ENCODE peak calls at places on chromosome 16, in ten cellular contexts. D is endothelial cell of umbilical vein, V is AG04450, E is heart right ventricle, I is AG10803, J is cardiac fibroblast, G is AG09309, C is lower lobe of right lung, L is Panc1, B is MM.1S. Q is an unnamed sample.

GRCh38 chr16:67828651-67829050 is 13.5 kb upstream of the THAP11 start:
- DNase-seq in B (no peak), G (no peak), V (no peak), L (no peak), E (no peak), I (no peak), J (no peak), D (no peak), C (no peak), Q (no peak)

GRCh38 chr16:17227278-17227677 is 243.5 kb downstream of the XYLT1 start:
- DNase-seq in G (no peak), C (no peak), J (no peak), E (no peak), L (no peak), I (no peak), B (no peak), V (no peak), D (no peak), Q (no peak)

GRCh38 chr16:87860553-87861299 is 8.6 kb downstream of the SLC7A5 start:
- DNase-seq in L (no peak), V (no peak), D (peak; percentile 38), C (no peak), G (no peak), E (no peak), J (peak; percentile 62), B (no peak), I (peak; percentile 64), Q (no peak)

GRCh38 chr16:23501291-23501690 is 9.0 kb downstream of the GGA2 start:
- DNase-seq in I (no peak), D (no peak), E (no peak), G (no peak), B (no peak), J (no peak), C (no peak), V (no peak), L (no peak), Q (no peak)

GRCh38 chr16:89048871-89049422 is 44.7 kb upstream of the ACSF3 start:
- DNase-seq in B (no peak), L (no peak), D (no peak), G (no peak), I (no peak), E (peak; percentile 14), J (no peak), V (no peak), C (peak; percentile 43), Q (no peak)

GRCh38 chr16:4257646-4258556 is 14.9 kb downstream of the TFAP4 start:
- DNase-seq in E (peak; percentile 53), B (no peak), J (peak; percentile 53), D (no peak), L (no peak), C (no peak), I (no peak), V (no peak), G (no peak), Q (no peak)

GRCh38 chr16:82756283-82756599 is 129.5 kb downstream of the CDH13 start:
- DNase-seq in C (no peak), I (no peak), J (peak; percentile 42), E (no peak), G (no peak), B (no peak), L (no peak), D (peak; percentile 98), V (peak; percentile 1), Q (no peak)

GRCh38 chr16:71927787-71928186 is 32.5 kb downstream of the IST1 start:
- DNase-seq in C (no peak), D (no peak), E (no peak), V (no peak), I (no peak), B (no peak), L (no peak), J (no peak), G (no peak), Q (no peak)

GRCh38 chr16:978403-978802 is 3.2 kb upstream of the SOX8 start:
- DNase-seq in L (no peak), C (no peak), G (no peak), B (no peak), E (no peak), J (no peak), D (no peak), V (no peak), I (no peak), Q (no peak)

GRCh38 chr16:15572329-15573001 is 70.5 kb downstream of the MARF1 start:
- DNase-seq in V (peak; percentile 20), B (no peak), I (peak; percentile 93), J (peak; percentile 71), L (no peak), C (no peak), D (no peak), E (no peak), G (peak; percentile 80), Q (no peak)

GRCh38 chr16:1984347-1985225 is 593 bp downstream of the GFER start:
- DNase-seq in I (no peak), G (no peak), B (no peak), E (no peak), V (no peak), D (no peak), L (no peak), J (peak; percentile 43), C (no peak), Q (no peak)

GRCh38 chr16:84144859-84145639 is at the start of the genes DNAAF1 and HSDL1:
- DNase-seq in E (peak; percentile 95), V (peak; percentile 45), D (peak; percentile 88), C (peak; percentile 92), G (peak; percentile 13), I (peak; percentile 76), L (no peak), J (peak; percentile 81), B (peak; percentile 81), Q (peak; percentile 99)
- TF ChIP-seq CTCF in E (peak; percentile 6), V (no peak), D (no peak), C (peak; percentile 10), G (no peak), I (no peak), L (no peak), J (no peak), B (peak; percentile 7), Q (peak; percentile 25)

GRCh38 chr16:66658143-66658859 is 38.2 kb downstream of the CMTM4 start:
- DNase-seq in J (no peak), L (no peak), V (no peak), C (no peak), D (no peak), I (no peak), G (no peak), B (no peak), E (no peak), Q (no peak)

GRCh38 chr16:66661210-66661560 is 35.4 kb downstream of the CMTM4 start:
- DNase-seq in G (no peak), E (no peak), D (no peak), V (no peak), J (no peak), B (no peak), L (no peak), I (no peak), C (no peak), Q (no peak)

GRCh38 chr16:66658860-66659190 is 37.7 kb downstream of the CMTM4 start:
- DNase-seq in B (no peak), D (no peak), G (no peak), I (no peak), V (no peak), J (no peak), L (no peak), E (no peak), C (no peak), Q (no peak)

GRCh38 chr16:66662445-66663194 is 33.9 kb downstream of the CMTM4 start:
- DNase-seq in G (no peak), B (peak; percentile 10), I (peak; percentile 43), L (no peak), C (no peak), E (no peak), J (peak; percentile 62), D (peak; percentile 51), V (no peak), Q (no peak)

GRCh38 chr16:66660422-66661209 is 35.9 kb downstream of the CMTM4 start:
- DNase-seq in D (peak; percentile 90), G (peak; percentile 56), V (peak; percentile 41), B (no peak), C (peak; percentile 66), L (no peak), E (peak; percentile 57), I (peak; percentile 86), J (peak; percentile 90), Q (no peak)
- TF ChIP-seq CTCF in D (peak; percentile 25), G (peak; percentile 35), V (peak; percentile 49), B (no peak), C (peak; percentile 36), L (peak; percentile 18), E (no peak), I (peak; percentile 48), J (peak; percentile 45), Q (peak; percentile 22)

GRCh38 chr16:81523387-81524115 is 78.9 kb downstream of the CMIP start:
- DNase-seq in C (peak; percentile 36), J (peak; percentile 87), G (peak; percentile 18), D (no peak), B (no peak), L (peak; percentile 36), E (no peak), V (peak; percentile 41), I (peak; percentile 81), Q (no peak)

GRCh38 chr16:81526199-81526598 is 81.6 kb downstream of the CMIP start:
- DNase-seq in B (no peak), G (no peak), E (no peak), J (no peak), D (peak; percentile 63), I (peak; percentile 30), L (no peak), V (no peak), C (no peak), Q (no peak)

GRCh38 chr16:81526935-81527334 is 82.3 kb downstream of the CMIP start:
- DNase-seq in J (peak; percentile 56), B (no peak), I (peak; percentile 88), G (no peak), D (peak; percentile 53), L (no peak), E (peak; percentile 66), C (peak; percentile 59), V (no peak), Q (no peak)

GRCh38 chr16:81522141-81522701 is 77.6 kb downstream of the CMIP start:
- DNase-seq in I (no peak), B (no peak), J (no peak), G (no peak), V (no peak), E (no peak), D (no peak), C (peak; percentile 28), L (no peak), Q (no peak)

DNA sequence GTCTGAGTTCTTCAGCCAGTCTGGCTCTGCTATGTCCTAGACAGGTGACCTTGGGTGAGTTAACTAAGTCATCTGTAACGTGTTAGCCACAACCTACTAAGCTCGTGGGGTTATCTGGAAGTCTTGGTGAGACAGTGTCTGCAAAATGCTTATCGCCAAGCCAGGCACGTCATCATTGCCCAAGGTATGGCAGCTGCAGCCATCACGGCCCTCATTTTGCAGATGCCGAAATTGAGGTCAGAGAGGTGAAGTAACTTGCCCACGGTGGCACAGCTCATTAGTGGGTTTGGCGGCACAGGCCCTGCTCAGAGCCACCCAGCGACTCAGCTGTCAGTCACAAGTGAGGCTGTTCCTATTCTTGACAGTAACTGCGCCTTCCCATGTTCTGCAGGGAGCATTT is 79.8 kb downstream of the CMIP start:
- DNase-seq in L (no peak), E (no peak), J (no peak), D (no peak), V (no peak), C (peak; percentile 34), G (no peak), B (no peak), I (no peak), Q (no peak)
- TF ChIP-seq CTCF in L (no peak), E (no peak), J (no peak), D (no peak), V (no peak), C (no peak), G (no peak), B (no peak), I (no peak), Q (no peak)

GRCh38 chr16:49890876-49891275 is 35.0 kb upstream of the ZNF423 start:
- DNase-seq in I (no peak), B (no peak), G (no peak), E (no peak), J (peak; percentile 18), C (no peak), V (no peak), D (peak; percentile 20), L (no peak), Q (no peak)
- TF ChIP-seq CTCF in I (no peak), B (peak; percentile 27), G (peak; percentile 22), E (no peak), J (peak; percentile 29), C (no peak), V (no peak), D (peak; percentile 44), L (no peak), Q (peak; percentile 60)